ENCODE peak calls at places on chromosomes 4 and X, in nine cellular contexts. T is tibial nerve, D is endodermal cell, M is suprapubic skin, L is astrocyte of the spinal cord, S is fibroblast of lung, O is SK-N-SH, C is lower lobe of right lung, B is A549. N is an unnamed sample.

GRCh38 chrX:103533428-103534216 is 14.3 kb upstream of the RAB40A start:
- DNase-seq in O (peak), L (peak), T (peak), B (peak), M (peak), S (peak), C (peak), D (peak), N (peak)

GRCh38 chr4:151687021-151687640 is 73.7 kb downstream of the GATB start:
- DNase-seq in B (no peak), D (no peak), T (no peak), L (no peak), S (peak), M (no peak), O (peak), C (no peak), N (no peak)

GRCh38 chr4:14596437-14596836 is 405.8 kb upstream of the CPEB2 start:
- DNase-seq in L (no peak), O (no peak), T (no peak), M (no peak), D (no peak), S (no peak), C (no peak), B (no peak), N (no peak)

GRCh38 chr4:13496605-13497004 is 12.5 kb upstream of the RAB28 start:
- DNase-seq in M (no peak), T (no peak), C (no peak), O (no peak), D (no peak), B (no peak), S (no peak), L (no peak), N (no peak)

GRCh38 chr4:159370316-159370715 is 267.4 kb downstream of the RAPGEF2 start:
- DNase-seq in B (no peak), T (no peak), D (no peak), C (no peak), S (no peak), L (no peak), O (no peak), M (no peak), N (no peak)

GRCh38 chrX:44415639-44416386 is 72.3 kb upstream of the EFHC2 start:
- DNase-seq in S (no peak), M (no peak), O (no peak), D (no peak), T (no peak), B (no peak), L (no peak), C (no peak), N (no peak)

GRCh38 chr4:185398618-185399017 is 2.0 kb downstream of the ANKRD37 start:
- DNase-seq in B (no peak), T (no peak), M (no peak), L (no peak), D (no peak), O (no peak), C (no peak), S (no peak), N (no peak)

GRCh38 chr4:52015366-52015765 is 4.8 kb downstream of the LRRC66 start:
- DNase-seq in D (no peak), S (peak), M (no peak), T (no peak), B (no peak), C (no peak), O (no peak), L (no peak), N (no peak)

GRCh38 chr4:182242793-182243192 is 409 bp upstream of the TENM3 start:
- DNase-seq in O (no peak), T (no peak), B (no peak), C (no peak), D (no peak), M (no peak), S (peak), L (peak), N (peak)

DNA sequence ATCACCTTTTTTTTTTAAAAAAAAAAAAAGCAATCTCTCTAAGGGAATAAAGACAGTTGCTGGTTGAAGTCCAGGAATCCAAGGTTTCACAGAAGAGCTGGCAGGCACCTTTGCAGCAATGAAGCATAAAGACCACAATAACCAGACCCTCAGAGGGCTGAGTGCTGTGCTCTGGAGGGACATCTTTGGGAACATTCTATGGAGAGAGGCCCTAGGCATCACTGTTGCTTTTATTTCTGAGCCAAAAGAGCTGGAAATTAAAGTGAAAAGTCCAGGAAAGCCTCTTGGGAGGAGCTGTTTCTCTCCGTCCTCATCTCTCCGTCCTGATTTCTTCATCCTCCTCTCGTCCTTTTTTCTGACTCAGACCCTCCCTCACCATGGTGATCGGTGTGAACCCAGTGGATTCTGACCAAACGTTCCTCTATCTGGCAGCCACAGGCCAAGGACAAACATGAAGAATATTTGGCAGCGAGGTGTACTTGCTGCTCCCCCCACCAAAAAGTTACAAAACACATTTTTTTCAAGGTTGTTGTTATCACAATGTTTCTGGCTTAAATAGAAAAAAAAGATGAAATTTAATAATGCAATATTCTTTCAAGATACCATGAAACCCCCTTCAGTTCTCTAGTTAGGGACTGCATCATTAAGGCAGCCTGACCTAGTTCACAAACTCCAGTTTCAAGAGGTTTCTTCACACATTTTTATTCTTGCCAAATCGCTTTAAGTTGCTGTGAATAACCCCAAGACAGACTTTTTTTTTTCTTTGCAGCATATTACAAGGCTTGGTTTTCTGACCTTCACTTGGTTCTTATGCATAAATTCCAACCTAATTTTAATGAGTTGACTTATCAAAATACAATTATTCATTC is 80.3 kb downstream of the SCD5 start:
- DNase-seq in M (no peak), D (no peak), S (peak), T (peak), L (peak), B (no peak), C (no peak), O (no peak), N (no peak)
- H3K4me3 ChIP-seq in M (no peak), D (no peak), S (no peak), T (no peak), L (no peak), B (no peak), C (no peak), O (no peak), N (no peak)

DNA sequence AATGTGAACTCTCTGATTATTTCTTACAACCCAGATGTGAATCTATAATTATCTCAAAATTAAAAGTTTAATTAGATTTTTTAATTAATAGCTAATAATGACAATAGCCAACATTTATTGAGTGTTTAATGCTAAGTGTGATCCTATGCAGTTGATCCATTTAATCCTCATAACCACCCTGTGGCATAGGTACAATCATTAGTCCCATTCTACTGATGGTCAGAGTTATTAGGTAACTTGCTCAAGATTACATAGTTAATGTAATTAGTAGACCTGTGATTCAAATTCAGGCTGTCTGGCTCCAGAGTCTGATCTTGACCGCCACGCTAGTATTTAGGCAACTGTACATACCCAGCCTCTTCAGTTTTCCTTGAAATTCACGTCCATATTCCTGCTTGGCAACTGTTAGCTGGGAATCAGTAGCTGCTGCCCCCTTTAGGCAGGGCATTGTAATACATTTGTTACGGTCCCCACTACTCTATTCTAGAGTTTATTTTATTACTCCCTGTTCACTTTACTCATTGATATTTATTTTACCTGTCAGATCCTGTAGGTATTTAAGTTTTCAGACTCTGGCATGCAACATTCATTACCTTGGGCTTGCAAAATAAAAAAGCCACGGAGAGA is 20.6 kb upstream of the TEC start:
- DNase-seq in S (no peak), D (peak), B (peak), T (no peak), L (no peak), M (no peak), C (no peak), O (peak), N (peak)
- TF ChIP-seq CTCF in S (peak), D (peak), B (peak), T (peak), L (peak), M (no peak), C (peak), O (peak), N (peak)

GRCh38 chr4:55397521-55398321 is 2.0 kb downstream of the TMEM165 start:
- DNase-seq in D (no peak), B (no peak), L (peak), O (no peak), T (no peak), M (no peak), S (peak), C (no peak), N (no peak)

GRCh38 chr4:55399581-55399980 is 3.8 kb downstream of the TMEM165 start:
- DNase-seq in D (no peak), O (no peak), S (no peak), C (no peak), L (no peak), T (no peak), M (no peak), B (no peak), N (no peak)

GRCh38 chr4:55398461-55398860 is 2.7 kb downstream of the TMEM165 start:
- DNase-seq in O (no peak), M (no peak), S (peak), B (no peak), C (no peak), T (no peak), D (no peak), L (no peak), N (no peak)

GRCh38 chr4:55397024-55397520 is 1.3 kb downstream of the TMEM165 start:
- DNase-seq in L (peak), O (peak), B (no peak), M (peak), C (no peak), D (peak), S (no peak), T (no peak), N (no peak)

DNA sequence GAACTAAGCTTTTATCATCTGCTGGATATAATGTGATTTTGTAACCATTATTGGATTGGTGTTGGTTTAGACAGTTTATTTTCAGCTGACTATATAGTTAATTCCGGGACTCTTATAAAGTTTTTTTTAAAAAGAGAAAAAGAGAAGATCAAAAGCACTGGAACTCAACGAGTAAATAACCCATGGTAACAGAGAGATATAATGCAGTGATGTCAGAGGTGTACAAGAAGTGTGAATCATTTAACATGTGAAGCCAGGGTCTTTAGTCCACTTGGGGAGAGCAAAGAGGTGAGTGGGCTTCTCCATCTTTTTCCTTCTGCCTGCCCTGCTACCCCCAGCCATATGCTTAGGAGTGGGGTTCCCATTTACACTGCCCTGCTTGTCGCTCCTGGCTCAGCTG is 3.2 kb downstream of the TMEM165 start:
- DNase-seq in T (no peak), O (peak), B (no peak), D (no peak), M (no peak), L (no peak), C (no peak), S (peak), N (no peak)
- H3K4me3 ChIP-seq in T (peak), O (peak), B (peak), D (peak), M (peak), L (peak), C (peak), S (peak), N (peak)

GRCh38 chr4:19030048-19030447 is 1008.5 kb upstream of the LCORL start:
- DNase-seq in S (peak), B (no peak), C (no peak), O (no peak), D (no peak), T (no peak), L (no peak), M (no peak), N (no peak)
- TF ChIP-seq CTCF in S (no peak), B (no peak), C (no peak), O (no peak), D (no peak), T (no peak), L (no peak), M (no peak), N (no peak)

DNA sequence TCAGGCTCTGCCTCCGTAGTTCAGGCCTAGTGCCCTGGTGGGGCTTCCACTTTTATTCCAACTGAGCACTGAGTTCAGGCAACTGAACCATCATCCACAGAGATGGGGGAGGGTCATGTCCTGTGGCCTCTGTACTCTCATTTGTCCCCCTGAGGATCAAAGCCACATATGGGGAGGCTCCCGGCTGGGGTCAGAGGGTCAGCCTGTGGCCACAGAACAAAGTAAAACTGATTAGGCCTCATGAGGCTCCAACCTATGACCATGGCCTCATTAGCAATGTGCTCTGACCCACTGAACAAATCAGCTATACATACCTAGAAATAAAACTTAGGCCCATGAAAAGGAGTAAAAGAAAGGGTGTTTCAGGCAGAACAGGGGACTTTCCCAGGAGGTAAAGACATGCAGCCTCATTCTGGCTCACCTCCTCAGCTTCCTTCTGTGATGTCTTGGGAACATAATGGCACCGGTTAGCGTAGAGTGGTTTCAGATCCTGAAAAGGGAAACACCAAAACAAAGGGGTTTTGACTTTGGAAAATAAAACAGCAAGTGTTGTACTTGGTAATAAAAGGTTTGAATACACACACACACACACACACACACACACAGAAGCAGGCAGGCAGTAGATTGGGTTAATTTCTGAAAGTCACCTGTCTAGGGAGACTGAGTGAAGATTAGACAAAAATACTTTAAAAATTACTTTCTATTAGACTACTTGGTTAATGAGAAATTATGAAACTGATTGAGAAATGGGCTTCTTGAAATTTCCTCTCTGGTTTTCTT is 24.3 kb downstream of the TMEM255A start:
- DNase-seq in S (no peak), B (no peak), O (no peak), C (no peak), T (no peak), M (no peak), D (no peak), L (no peak), N (no peak)
- H3K4me3 ChIP-seq in S (no peak), B (no peak), O (no peak), C (no peak), T (no peak), M (no peak), D (no peak), L (no peak), N (no peak)

GRCh38 chr4:170591076-170591475 is 501.3 kb upstream of the AADAT start:
- DNase-seq in C (no peak), S (peak), M (no peak), L (no peak), D (no peak), T (no peak), B (no peak), O (no peak), N (no peak)

DNA sequence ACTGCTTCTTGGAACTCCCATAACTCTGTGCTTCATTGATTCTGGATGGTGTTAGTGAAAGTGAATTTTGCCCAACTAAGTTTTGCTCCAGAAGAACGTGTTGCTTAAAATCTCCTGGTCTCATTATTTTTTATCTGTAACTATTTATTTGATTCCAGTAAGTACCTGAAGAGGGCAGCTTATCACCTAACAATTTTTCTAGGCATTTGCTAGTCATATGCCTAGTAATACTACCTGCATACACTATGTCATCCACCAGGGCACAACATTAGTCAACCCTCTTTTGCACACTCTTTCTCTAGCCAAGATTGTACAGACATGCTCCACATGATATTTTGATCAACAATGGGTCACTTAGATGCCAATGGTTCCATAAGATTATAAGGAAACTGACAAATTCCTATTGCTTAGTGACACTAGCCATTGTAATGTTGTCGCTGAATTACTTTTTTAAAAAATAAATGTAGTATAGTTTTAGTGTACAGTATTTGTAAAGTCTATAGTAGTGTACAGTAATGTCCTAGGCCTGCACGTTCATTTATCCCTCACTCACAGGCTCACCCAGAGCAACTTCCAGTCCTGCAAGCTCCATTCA is 499.9 kb upstream of the AADAT start:
- DNase-seq in L (peak), D (no peak), S (peak), M (no peak), O (peak), T (no peak), B (peak), C (no peak), N (peak)
- TF ChIP-seq CTCF in L (peak), D (peak), S (no peak), M (no peak), O (peak), T (no peak), B (peak), C (no peak), N (peak)

GRCh38 chrX:71618787-71619186 is 476 bp upstream of the CXCR3 start:
- DNase-seq in C (no peak), D (no peak), T (no peak), S (no peak), O (no peak), B (no peak), M (no peak), L (no peak), N (no peak)
- H3K4me3 ChIP-seq in C (no peak), D (no peak), T (no peak), S (no peak), O (no peak), B (no peak), M (no peak), L (no peak), N (no peak)

GRCh38 chr4:53620956-53621355 is 29.7 kb upstream of the LNX1 start:
- DNase-seq in L (no peak), O (no peak), S (no peak), C (no peak), M (no peak), T (no peak), B (peak), D (peak), N (no peak)
- TF ChIP-seq CTCF in L (no peak), O (peak), S (no peak), C (no peak), M (no peak), T (no peak), B (no peak), D (peak), N (no peak)

DNA sequence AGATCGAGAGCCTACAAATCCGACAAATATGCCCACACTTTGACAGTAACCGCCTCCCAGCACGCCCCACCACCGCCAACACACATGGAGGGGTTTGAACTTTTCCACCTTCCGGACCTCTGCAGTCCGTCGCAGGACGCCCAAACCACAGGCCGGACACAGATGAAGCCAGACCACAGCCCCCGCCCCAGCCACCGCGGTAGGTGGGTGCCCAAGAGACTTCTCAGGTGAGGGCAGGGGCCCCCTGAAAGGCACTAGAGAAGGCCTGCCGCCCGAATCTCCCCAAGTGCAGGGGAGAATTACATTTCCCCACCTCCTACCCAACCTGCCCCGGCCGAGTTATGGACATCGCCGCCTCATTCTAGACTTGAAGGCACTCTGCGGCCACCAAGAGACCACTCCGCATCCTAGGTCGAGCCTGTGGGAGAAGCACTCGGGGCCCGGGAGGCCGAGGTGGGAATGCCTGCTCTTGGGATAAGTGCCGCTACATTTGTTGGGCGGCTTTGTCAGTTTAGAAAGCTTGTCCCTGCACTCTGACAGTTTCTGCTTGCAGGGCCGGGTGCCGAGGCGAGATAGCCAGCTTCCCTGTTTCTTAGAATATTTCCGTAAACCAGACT is 21.5 kb downstream of the HAND2 start:
- DNase-seq in S (no peak), C (no peak), L (no peak), T (no peak), M (no peak), D (peak), O (peak), B (no peak), N (no peak)
- H3K4me3 ChIP-seq in S (no peak), C (no peak), L (no peak), T (no peak), M (no peak), D (peak), O (peak), B (no peak), N (no peak)

N was measured in brain microvascular endothelial cell.